ENCODE peak calls at places on chromosomes 13 and 19, in nine cellular contexts. One of them, this sample, is unnamed.

GRCh38 chr19:38939957-38940356 is 9.2 kb downstream of the MRPS12 start:
- DNase-seq in heart right ventricle: no peak
- DNase-seq in T-helper 9 cell: no peak
- DNase-seq in midbrain: no peak
- DNase-seq in putamen: no peak
- DNase-seq in NCI-H1436 treated with DMSO at 0.1 percent for 48 hours: no peak
- DNase-seq in colonic mucosa: no peak
- DNase-seq in omental fat pad: no peak
- DNase-seq in left ventricle myocardium inferior: no peak
- DNase-seq in this sample: no peak

GRCh38 chr13:79457948-79458347 is 23.0 kb upstream of the NDFIP2 start:
- DNase-seq in midbrain: no peak
- DNase-seq in T-helper 9 cell: no peak
- DNase-seq in colonic mucosa: no peak
- DNase-seq in omental fat pad: no peak
- DNase-seq in heart right ventricle: no peak
- DNase-seq in NCI-H1436 treated with DMSO at 0.1 percent for 48 hours: no peak
- DNase-seq in left ventricle myocardium inferior: no peak
- DNase-seq in putamen: no peak
- DNase-seq in this sample: no peak

GRCh38 chr19:31674503-31675186 is 325.4 kb upstream of the TSHZ3 start:
- DNase-seq in midbrain: no peak
- DNase-seq in T-helper 9 cell: no peak
- DNase-seq in putamen: no peak
- DNase-seq in NCI-H1436 treated with DMSO at 0.1 percent for 48 hours: no peak
- DNase-seq in colonic mucosa: no peak
- DNase-seq in omental fat pad: no peak
- DNase-seq in left ventricle myocardium inferior: no peak
- DNase-seq in heart right ventricle: no peak
- DNase-seq in this sample: no peak

GRCh38 chr19:1269478-1270167 is 491 bp downstream of the CIRBP start:
- DNase-seq in left ventricle myocardium inferior: peak
- DNase-seq in putamen: peak
- DNase-seq in NCI-H1436 treated with DMSO at 0.1 percent for 48 hours: no peak
- DNase-seq in midbrain: peak
- DNase-seq in T-helper 9 cell: peak
- DNase-seq in colonic mucosa: peak
- DNase-seq in heart right ventricle: peak
- DNase-seq in omental fat pad: no peak
- DNase-seq in this sample: no peak

GRCh38 chr13:53338760-53339159 is 310.1 kb downstream of the OLFM4 start:
- DNase-seq in putamen: no peak
- DNase-seq in left ventricle myocardium inferior: no peak
- DNase-seq in T-helper 9 cell: no peak
- DNase-seq in colonic mucosa: no peak
- DNase-seq in heart right ventricle: no peak
- DNase-seq in omental fat pad: no peak
- DNase-seq in NCI-H1436 treated with DMSO at 0.1 percent for 48 hours: no peak
- DNase-seq in midbrain: no peak
- DNase-seq in this sample: no peak

GRCh38 chr19:11196406-11197287 is 698 bp downstream of the KANK2 start:
- DNase-seq in T-helper 9 cell: no peak
- DNase-seq in left ventricle myocardium inferior: peak
- DNase-seq in colonic mucosa: peak
- DNase-seq in midbrain: no peak
- DNase-seq in heart right ventricle: peak
- DNase-seq in omental fat pad: no peak
- DNase-seq in NCI-H1436 treated with DMSO at 0.1 percent for 48 hours: no peak
- DNase-seq in putamen: no peak
- DNase-seq in this sample: no peak

GRCh38 chr19:10420444-10421239 is at the start of gene PDE4A:
- DNase-seq in NCI-H1436 treated with DMSO at 0.1 percent for 48 hours: no peak
- DNase-seq in left ventricle myocardium inferior: no peak
- DNase-seq in omental fat pad: no peak
- DNase-seq in T-helper 9 cell: peak
- DNase-seq in heart right ventricle: no peak
- DNase-seq in colonic mucosa: no peak
- DNase-seq in midbrain: no peak
- DNase-seq in putamen: no peak
- DNase-seq in this sample: no peak

GRCh38 chr13:23985846-23986245 is 88.5 kb upstream of the C1QTNF9B start:
- DNase-seq in colonic mucosa: no peak
- DNase-seq in T-helper 9 cell: no peak
- DNase-seq in putamen: no peak
- DNase-seq in left ventricle myocardium inferior: no peak
- DNase-seq in midbrain: no peak
- DNase-seq in omental fat pad: no peak
- DNase-seq in NCI-H1436 treated with DMSO at 0.1 percent for 48 hours: no peak
- DNase-seq in heart right ventricle: no peak
- DNase-seq in this sample: no peak

GRCh38 chr13:92716749-92717148 is 509.9 kb upstream of the GPC6 start:
- DNase-seq in omental fat pad: no peak
- DNase-seq in T-helper 9 cell: no peak
- DNase-seq in midbrain: no peak
- DNase-seq in putamen: no peak
- DNase-seq in colonic mucosa: no peak
- DNase-seq in left ventricle myocardium inferior: no peak
- DNase-seq in NCI-H1436 treated with DMSO at 0.1 percent for 48 hours: no peak
- DNase-seq in heart right ventricle: no peak
- DNase-seq in this sample: no peak

GRCh38 chr13:59112375-59112774 is 1051.4 kb downstream of the DIAPH3 start:
- DNase-seq in heart right ventricle: peak
- DNase-seq in colonic mucosa: no peak
- DNase-seq in omental fat pad: no peak
- DNase-seq in midbrain: peak
- DNase-seq in putamen: peak
- DNase-seq in NCI-H1436 treated with DMSO at 0.1 percent for 48 hours: no peak
- DNase-seq in T-helper 9 cell: no peak
- DNase-seq in left ventricle myocardium inferior: no peak
- DNase-seq in this sample: no peak

GRCh38 chr19:52048604-52049493 is at the start of gene ZNF432:
- DNase-seq in heart right ventricle: peak
- DNase-seq in left ventricle myocardium inferior: peak
- DNase-seq in NCI-H1436 treated with DMSO at 0.1 percent for 48 hours: peak
- DNase-seq in colonic mucosa: peak
- DNase-seq in T-helper 9 cell: peak
- DNase-seq in omental fat pad: peak
- DNase-seq in midbrain: peak
- DNase-seq in putamen: peak
- DNase-seq in this sample: peak

This sample was measured in RWPE2.